ENCODE peak calls at places on chromosomes 16 and 17, in nine cellular contexts. G is tibial artery, N is HT-29, X is epithelial cell of prostate, O is activated gamma-delta T cell treated with Interleukin-2 at 50 U/mL for 16 hours, T is omental fat pad, L is GM19239, D is AG10803, A is H9. Y is an unnamed sample.

GRCh38 chr17:41413982-41414381 is 10.4 kb downstream of the KRT37 start:
- DNase-seq in G (no peak), N (no peak), X (no peak), O (no peak), T (no peak), L (no peak), D (no peak), A (no peak), Y (no peak)

GRCh38 chr17:28871056-28871579 is 16.3 kb downstream of the ERAL1 start:
- DNase-seq in G (no peak), N (no peak), X (no peak), O (peak; percentile 33), T (no peak), L (peak; percentile 86), D (no peak), A (no peak), Y (no peak)

GRCh38 chr17:6910987-6911603 is 79.6 kb upstream of the TEKT1 start:
- DNase-seq in G (no peak), N (peak; percentile 47), X (no peak), O (no peak), T (no peak), L (no peak), D (peak; percentile 55), A (no peak), Y (peak; percentile 52)

GRCh38 chr17:79340771-79341528 is 266.3 kb downstream of the ENGASE start:
- DNase-seq in G (no peak), N (no peak), X (no peak), O (no peak), T (no peak), L (peak; percentile 69), D (no peak), A (no peak), Y (peak; percentile 4)

GRCh38 chr17:72338847-72339790 is 218.3 kb downstream of the SOX9 start:
- DNase-seq in G (no peak), N (peak; percentile 68), X (no peak), O (no peak), T (no peak), L (no peak), D (peak; percentile 91), A (no peak), Y (no peak)

GRCh38 chr17:17435323-17435722 is 41.5 kb upstream of the MED9 start:
- DNase-seq in G (no peak), N (no peak), X (no peak), O (no peak), T (no peak), L (no peak), D (peak; percentile 62), A (no peak), Y (no peak)

GRCh38 chr16:87052506-87052905 is 264.7 kb downstream of the C16orf95 start:
- DNase-seq in G (no peak), N (no peak), X (no peak), O (no peak), T (no peak), L (no peak), D (peak; percentile 11), A (no peak), Y (no peak)

GRCh38 chr17:45729284-45729907 is 54.7 kb upstream of the CRHR1 start:
- DNase-seq in G (no peak), N (no peak), X (no peak), O (no peak), T (no peak), L (no peak), D (no peak), A (peak; percentile 13), Y (no peak)

GRCh38 chr16:370980-371728 is 816 bp upstream of the MRPL28 start:
- DNase-seq in G (no peak), N (no peak), X (no peak), O (no peak), T (no peak), L (no peak), D (no peak), A (no peak), Y (no peak)

GRCh38 chr16:31532120-31532519 is 4.4 kb downstream of the AHSP start:
- DNase-seq in G (no peak), N (no peak), X (no peak), O (no peak), T (no peak), L (no peak), D (no peak), A (no peak), Y (no peak)

GRCh38 chr17:76512366-76513305 is 11.4 kb upstream of the RHBDF2 start:
- DNase-seq in G (no peak), N (no peak), X (no peak), O (no peak), T (no peak), L (no peak), D (no peak), A (no peak), Y (no peak)

GRCh38 chr16:67192781-67193260 is 866 bp downstream of the E2F4 start:
- DNase-seq in G (no peak), N (no peak), X (no peak), O (no peak), T (no peak), L (no peak), D (no peak), A (no peak), Y (no peak)

GRCh38 chr17:27677191-27677590 is 46.2 kb downstream of the LGALS9 start:
- DNase-seq in G (no peak), N (no peak), X (no peak), O (no peak), T (no peak), L (no peak), D (no peak), A (no peak), Y (no peak)

GRCh38 chr17:33667052-33667509 is 374.0 kb upstream of the ASIC2 start:
- DNase-seq in G (no peak), N (peak; percentile 17), X (no peak), O (peak; percentile 5), T (no peak), L (no peak), D (no peak), A (no peak), Y (no peak)

GRCh38 chr17:34252138-34252889 is 2.8 kb upstream of the CCL2 start:
- DNase-seq in G (peak; percentile 94), N (no peak), X (no peak), O (no peak), T (peak; percentile 85), L (peak; percentile 8), D (peak; percentile 94), A (no peak), Y (peak; percentile 72)

GRCh38 chr17:16438173-16438556 is 22.8 kb downstream of the TRPV2 start:
- DNase-seq in G (no peak), N (no peak), X (no peak), O (no peak), T (no peak), L (no peak), D (no peak), A (no peak), Y (no peak)

GRCh38 chr16:87149051-87149450 is 168.1 kb downstream of the C16orf95 start:
- DNase-seq in G (no peak), N (no peak), X (no peak), O (no peak), T (no peak), L (no peak), D (no peak), A (no peak), Y (no peak)

GRCh38 chr17:72463287-72464102 is 342.7 kb downstream of the SOX9 start:
- DNase-seq in G (no peak), N (no peak), X (no peak), O (no peak), T (no peak), L (peak; percentile 13), D (no peak), A (no peak), Y (no peak)

GRCh38 chr17:75740215-75740614 is 19.0 kb downstream of the ITGB4 start:
- DNase-seq in G (no peak), N (no peak), X (no peak), O (no peak), T (no peak), L (no peak), D (no peak), A (no peak), Y (no peak)

GRCh38 chr16:75312875-75313274 is 61.5 kb upstream of the BCAR1 start:
- DNase-seq in G (no peak), N (no peak), X (no peak), O (no peak), T (no peak), L (no peak), D (no peak), A (no peak), Y (peak; percentile 95)

GRCh38 chr16:13231365-13231764 is 330.0 kb downstream of the SHISA9 start:
- DNase-seq in G (no peak), N (no peak), X (no peak), O (no peak), T (no peak), L (no peak), D (no peak), A (no peak), Y (no peak)

GRCh38 chr17:17351901-17352781 is 49.0 kb downstream of the NT5M start:
- DNase-seq in G (no peak), N (peak; percentile 12), X (no peak), O (no peak), T (no peak), L (no peak), D (no peak), A (peak; percentile 46), Y (no peak)

GRCh38 chr16:59635674-59636073 is 901.6 kb upstream of the GOT2 start:
- DNase-seq in G (no peak), N (no peak), X (no peak), O (no peak), T (no peak), L (no peak), D (peak; percentile 48), A (no peak), Y (no peak)

GRCh38 chr16:726438-727290 is at the start of the genes CCDC78 and HAGHL:
- DNase-seq in G (no peak), N (peak; percentile 65), X (no peak), O (peak; percentile 63), T (no peak), L (peak; percentile 90), D (peak; percentile 20), A (peak; percentile 85), Y (peak; percentile 37)

GRCh38 chr16:79965718-79966117 is 365.2 kb upstream of the MAF start:
- DNase-seq in G (no peak), N (no peak), X (no peak), O (no peak), T (no peak), L (no peak), D (no peak), A (no peak), Y (no peak)

GRCh38 chr17:28571255-28572122 is at the start of gene PIGS:
- DNase-seq in G (peak; percentile 93), N (peak; percentile 88), X (peak; percentile 37), O (peak; percentile 89), T (peak; percentile 66), L (peak; percentile 86), D (peak; percentile 87), A (peak; percentile 99), Y (peak; percentile 91)

GRCh38 chr16:50763211-50763610 is 21.3 kb downstream of the CYLD start:
- DNase-seq in G (no peak), N (no peak), X (peak; percentile 87), O (no peak), T (no peak), L (no peak), D (no peak), A (no peak), Y (no peak)

GRCh38 chr17:79779088-79779529 is 1.2 kb downstream of the CBX2 start:
- DNase-seq in G (no peak), N (no peak), X (no peak), O (no peak), T (no peak), L (no peak), D (no peak), A (no peak), Y (no peak)

GRCh38 chr17:19533718-19534561 is at the start of gene SLC47A1:
- DNase-seq in G (no peak), N (no peak), X (no peak), O (no peak), T (no peak), L (no peak), D (no peak), A (peak; percentile 63), Y (no peak)

GRCh38 chr16:2535644-2536021 is 2.2 kb upstream of the PDPK1 start:
- DNase-seq in G (peak; percentile 66), N (peak; percentile 0), X (no peak), O (no peak), T (no peak), L (no peak), D (peak; percentile 91), A (no peak), Y (no peak)

GRCh38 chr17:74380959-74381808 is 13.9 kb downstream of the GPR142 start:
- DNase-seq in G (no peak), N (no peak), X (no peak), O (no peak), T (no peak), L (no peak), D (no peak), A (no peak), Y (no peak)